ENCODE peak calls at places on chromosomes 11 and 22, in six cellular contexts. O is lung, V is coronary artery, X is IMR-90, F is AG04449, S is mucosa of descending colon. W is an unnamed sample.

GRCh38 chr22:49785841-49786451 is 41.7 kb downstream of the BRD1 start:
- DNase-seq in O (no peak), V (no peak), X (no peak), F (no peak), S (peak), W (peak)

GRCh38 chr11:106156290-106156937 is 79.0 kb downstream of the AASDHPPT start:
- DNase-seq in O (no peak), V (no peak), X (peak), F (peak), S (no peak), W (no peak)

GRCh38 chr11:35288817-35289541 is 130.4 kb downstream of the SLC1A2 start:
- DNase-seq in O (no peak), V (no peak), X (peak), F (peak), S (no peak), W (no peak)

GRCh38 chr11:107157809-107158187 is 139.5 kb upstream of the GUCY1A2 start:
- DNase-seq in O (no peak), V (no peak), X (no peak), F (no peak), S (no peak), W (no peak)

GRCh38 chr11:27215471-27216267 is 147.3 kb downstream of the CCDC34 start:
- DNase-seq in O (peak), V (no peak), X (no peak), F (no peak), S (no peak), W (peak)

GRCh38 chr22:29023172-29023796 is 38.3 kb downstream of the C22orf31 start:
- DNase-seq in O (no peak), V (no peak), X (no peak), F (no peak), S (no peak), W (no peak)

GRCh38 chr11:85756401-85757200 is 54.3 kb downstream of the SYTL2 start:
- DNase-seq in O (no peak), V (no peak), X (no peak), F (no peak), S (no peak), W (no peak)

GRCh38 chr11:19996591-19996990 is 163.7 kb downstream of the DBX1 start:
- DNase-seq in O (no peak), V (no peak), X (no peak), F (no peak), S (no peak), W (no peak)

GRCh38 chr11:1943576-1943975 is 3.6 kb upstream of the MRPL23 start:
- DNase-seq in O (peak), V (no peak), X (no peak), F (no peak), S (peak), W (peak)

GRCh38 chr22:42939451-42939881 is 75.5 kb downstream of the PACSIN2 start:
- DNase-seq in O (no peak), V (no peak), X (no peak), F (no peak), S (no peak), W (no peak)

GRCh38 chr22:27489265-27489675 is 312.3 kb downstream of the MN1 start:
- DNase-seq in O (no peak), V (no peak), X (peak), F (no peak), S (peak), W (no peak)

GRCh38 chr11:46392421-46393230 is 1.1 kb upstream of the CHRM4 start:
- DNase-seq in O (peak), V (peak), X (peak), F (no peak), S (peak), W (peak)

GRCh38 chr11:27701262-27702105 is 1.2 kb upstream of the BDNF start:
- DNase-seq in O (no peak), V (no peak), X (peak), F (no peak), S (no peak), W (no peak)

GRCh38 chr11:21771097-21771496 is 421.8 kb upstream of the ANO5 start:
- DNase-seq in O (no peak), V (no peak), X (no peak), F (no peak), S (no peak), W (no peak)

GRCh38 chr22:31898911-31899310 is 45.4 kb upstream of the YWHAH start:
- DNase-seq in O (no peak), V (no peak), X (no peak), F (no peak), S (no peak), W (no peak)

GRCh38 chr11:117992136-117992535 is 5.9 kb downstream of the IL10RA start:
- DNase-seq in O (no peak), V (no peak), X (no peak), F (no peak), S (no peak), W (no peak)
- H3K4me3 ChIP-seq in O (no peak), V (no peak), X (no peak), F (no peak), S (no peak), W (no peak)

GRCh38 chr11:72338741-72339140 is 94.8 kb upstream of the PHOX2A start:
- DNase-seq in O (no peak), V (no peak), X (peak), F (no peak), S (no peak), W (no peak)

GRCh38 chr11:72338266-72338665 is 94.3 kb upstream of the PHOX2A start:
- DNase-seq in O (no peak), V (no peak), X (no peak), F (no peak), S (no peak), W (no peak)

GRCh38 chr11:72334651-72335050 is 90.7 kb upstream of the PHOX2A start:
- DNase-seq in O (no peak), V (no peak), X (no peak), F (no peak), S (no peak), W (no peak)

GRCh38 chr11:72333657-72334056 is 89.7 kb upstream of the PHOX2A start:
- DNase-seq in O (no peak), V (no peak), X (no peak), F (no peak), S (no peak), W (no peak)

DNA sequence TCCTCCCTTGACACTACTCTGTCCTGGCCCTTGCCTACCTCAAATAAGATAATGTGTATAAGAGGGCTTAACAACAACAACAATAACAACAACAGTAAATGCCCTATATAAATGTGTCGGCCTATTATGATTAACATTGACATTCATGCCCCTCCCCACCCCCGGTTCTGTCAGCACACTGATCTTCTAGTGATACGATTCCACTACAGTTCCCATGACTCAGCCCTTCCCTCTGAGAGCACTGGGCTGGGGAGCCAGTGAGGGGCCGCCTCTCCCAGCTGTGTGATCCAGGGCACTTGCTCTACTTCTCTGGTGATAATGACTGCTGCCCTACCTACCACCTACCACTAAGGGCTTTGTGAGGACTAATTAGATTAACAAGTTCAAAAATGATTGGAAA is 92.2 kb upstream of the PHOX2A start:
- DNase-seq in O (no peak), V (no peak), X (no peak), F (no peak), S (no peak), W (no peak)
- H3K4me3 ChIP-seq in O (no peak), V (no peak), X (no peak), F (no peak), S (no peak), W (no peak)

GRCh38 chr11:114283422-114283821 is 12.8 kb upstream of the NNMT start:
- DNase-seq in O (no peak), V (no peak), X (no peak), F (no peak), S (no peak), W (no peak)

GRCh38 chr11:114282488-114282887 is 13.7 kb upstream of the NNMT start:
- DNase-seq in O (no peak), V (no peak), X (no peak), F (no peak), S (no peak), W (no peak)

GRCh38 chr11:114279778-114280532 is 16.2 kb upstream of the NNMT start:
- DNase-seq in O (peak), V (no peak), X (peak), F (no peak), S (no peak), W (no peak)

GRCh38 chr11:114280696-114281095 is 15.5 kb upstream of the NNMT start:
- DNase-seq in O (peak), V (no peak), X (peak), F (no peak), S (peak), W (peak)

GRCh38 chr11:114281388-114281956 is 14.7 kb upstream of the NNMT start:
- DNase-seq in O (no peak), V (no peak), X (no peak), F (no peak), S (no peak), W (no peak)
- H3K4me3 ChIP-seq in O (no peak), V (no peak), X (no peak), F (no peak), S (no peak), W (no peak)

GRCh38 chr11:92697461-92698314 is 271.8 kb upstream of the MTNR1B start:
- DNase-seq in O (no peak), V (no peak), X (peak), F (no peak), S (no peak), W (no peak)
- H3K4me3 ChIP-seq in O (no peak), V (no peak), X (no peak), F (peak), S (no peak), W (no peak)

DNA sequence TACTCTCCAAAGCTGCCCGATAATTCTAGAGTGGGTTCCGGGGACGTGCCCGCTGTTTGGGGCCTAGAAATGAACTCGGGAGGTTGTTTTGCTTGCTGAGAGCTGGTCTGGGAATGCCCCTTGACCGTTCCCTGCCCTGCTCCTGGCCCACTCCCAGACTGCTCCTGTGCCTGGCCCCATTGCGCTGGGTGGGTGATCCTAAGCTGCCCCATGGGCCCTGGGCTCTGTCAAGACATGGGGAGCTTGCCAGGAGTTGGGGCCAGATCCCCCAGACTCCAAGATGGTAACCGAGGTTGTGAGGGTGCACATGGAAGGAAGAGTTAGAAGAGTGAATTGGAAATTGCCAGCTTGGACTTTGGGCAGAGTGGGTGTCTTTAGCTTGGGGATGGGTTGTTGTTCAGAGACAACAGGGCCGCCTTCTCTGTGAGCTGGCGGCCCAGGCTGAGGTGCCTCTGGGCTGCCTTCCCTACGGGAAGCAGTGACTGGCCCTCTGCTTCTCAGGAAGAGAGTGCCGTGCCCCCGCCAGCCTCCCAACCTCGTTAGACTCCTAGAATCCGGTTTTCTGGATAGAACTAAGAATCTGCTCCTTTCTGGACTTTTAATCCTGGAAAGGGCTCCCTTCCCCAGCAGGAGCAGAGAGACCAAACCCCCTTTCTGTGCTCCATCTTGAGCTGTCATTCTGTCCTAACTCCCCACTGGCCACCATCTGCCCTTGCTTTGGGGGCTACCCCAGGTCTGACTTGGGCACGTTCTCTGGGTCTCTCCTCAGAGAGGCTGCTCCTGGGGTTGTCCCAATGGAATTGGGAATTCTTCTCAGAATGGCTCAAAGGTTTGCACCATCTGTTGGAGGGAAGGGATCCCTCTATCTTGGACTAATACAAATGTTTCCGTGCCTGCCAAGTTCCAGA is 1.8 kb downstream of the ST3GAL4 start:
- DNase-seq in O (no peak), V (no peak), X (no peak), F (no peak), S (no peak), W (no peak)
- H3K4me3 ChIP-seq in O (no peak), V (peak), X (no peak), F (peak), S (no peak), W (peak)